ENCODE peak calls at places on chromosomes 13 and 19, in five cellular contexts. One of them, this sample, is unnamed.

GRCh38 chr19:11269408-11269807 is 7.1 kb upstream of the DOCK6 start:
- DNase-seq in GM20000: no peak
- DNase-seq in mesothelial cell of epicardium: no peak
- DNase-seq in dorsolateral prefrontal cortex: no peak
- DNase-seq in choroid plexus epithelial cell: peak
- DNase-seq in this sample: peak

GRCh38 chr13:43005460-43006236 is 13.6 kb upstream of the EPSTI1 start:
- DNase-seq in GM20000: no peak
- DNase-seq in choroid plexus epithelial cell: peak
- DNase-seq in dorsolateral prefrontal cortex: no peak
- DNase-seq in mesothelial cell of epicardium: no peak
- DNase-seq in this sample: peak

GRCh38 chr19:4455742-4456565 is 1.6 kb downstream of the UBXN6 start:
- DNase-seq in dorsolateral prefrontal cortex: no peak
- DNase-seq in choroid plexus epithelial cell: peak
- DNase-seq in GM20000: no peak
- DNase-seq in mesothelial cell of epicardium: no peak
- DNase-seq in this sample: peak

GRCh38 chr19:3364501-3364858 is 1.9 kb upstream of the NFIC start:
- DNase-seq in GM20000: no peak
- DNase-seq in mesothelial cell of epicardium: no peak
- DNase-seq in dorsolateral prefrontal cortex: no peak
- DNase-seq in choroid plexus epithelial cell: no peak
- DNase-seq in this sample: no peak

GRCh38 chr13:110853235-110853721 is 61.6 kb downstream of the ANKRD10 start:
- DNase-seq in mesothelial cell of epicardium: no peak
- DNase-seq in GM20000: no peak
- DNase-seq in choroid plexus epithelial cell: peak
- DNase-seq in dorsolateral prefrontal cortex: no peak
- DNase-seq in this sample: no peak

GRCh38 chr13:74825170-74825948 is 656.6 kb downstream of the TBC1D4 start:
- DNase-seq in GM20000: no peak
- DNase-seq in dorsolateral prefrontal cortex: no peak
- DNase-seq in choroid plexus epithelial cell: peak
- DNase-seq in mesothelial cell of epicardium: no peak
- DNase-seq in this sample: peak

GRCh38 chr13:79282976-79283375 is 123.1 kb downstream of the RBM26 start:
- DNase-seq in choroid plexus epithelial cell: peak
- DNase-seq in mesothelial cell of epicardium: no peak
- DNase-seq in GM20000: no peak
- DNase-seq in dorsolateral prefrontal cortex: no peak
- DNase-seq in this sample: no peak

GRCh38 chr19:33063356-33064116 is 1.2 kb downstream of the RHPN2 start:
- DNase-seq in choroid plexus epithelial cell: no peak
- DNase-seq in dorsolateral prefrontal cortex: no peak
- DNase-seq in GM20000: peak
- DNase-seq in mesothelial cell of epicardium: no peak
- DNase-seq in this sample: peak

GRCh38 chr19:56092685-56093631 is 28.1 kb downstream of the ZNF787 start:
- DNase-seq in mesothelial cell of epicardium: no peak
- DNase-seq in GM20000: no peak
- DNase-seq in choroid plexus epithelial cell: no peak
- DNase-seq in dorsolateral prefrontal cortex: no peak
- DNase-seq in this sample: no peak

GRCh38 chr13:102440259-102440936 is 38.5 kb upstream of the FGF14 start:
- DNase-seq in GM20000: peak
- DNase-seq in mesothelial cell of epicardium: no peak
- DNase-seq in choroid plexus epithelial cell: peak
- DNase-seq in dorsolateral prefrontal cortex: no peak
- DNase-seq in this sample: no peak

GRCh38 chr13:51978836-51979556 is 32.3 kb downstream of the ATP7B start:
- DNase-seq in dorsolateral prefrontal cortex: no peak
- DNase-seq in choroid plexus epithelial cell: peak
- DNase-seq in GM20000: no peak
- DNase-seq in mesothelial cell of epicardium: no peak
- DNase-seq in this sample: no peak

GRCh38 chr13:101397742-101398141 is 18.6 kb downstream of the NALCN start:
- DNase-seq in choroid plexus epithelial cell: peak
- DNase-seq in GM20000: no peak
- DNase-seq in mesothelial cell of epicardium: no peak
- DNase-seq in dorsolateral prefrontal cortex: no peak
- DNase-seq in this sample: peak

GRCh38 chr13:84980571-84980970 is 818.6 kb downstream of the SLITRK6 start:
- DNase-seq in GM20000: no peak
- DNase-seq in mesothelial cell of epicardium: no peak
- DNase-seq in choroid plexus epithelial cell: no peak
- DNase-seq in dorsolateral prefrontal cortex: no peak
- DNase-seq in this sample: no peak

GRCh38 chr13:39107484-39108040 is 69.3 kb downstream of the NHLRC3 start:
- DNase-seq in choroid plexus epithelial cell: no peak
- DNase-seq in dorsolateral prefrontal cortex: no peak
- DNase-seq in GM20000: no peak
- DNase-seq in mesothelial cell of epicardium: no peak
- DNase-seq in this sample: no peak

GRCh38 chr19:31988256-31988655 is 357.2 kb upstream of the ZNF507 start:
- DNase-seq in mesothelial cell of epicardium: no peak
- DNase-seq in GM20000: no peak
- DNase-seq in dorsolateral prefrontal cortex: no peak
- DNase-seq in choroid plexus epithelial cell: no peak
- DNase-seq in this sample: no peak

GRCh38 chr13:36998624-36999041 is 507 bp downstream of the ALG5 start:
- DNase-seq in dorsolateral prefrontal cortex: peak
- DNase-seq in choroid plexus epithelial cell: no peak
- DNase-seq in mesothelial cell of epicardium: no peak
- DNase-seq in GM20000: peak
- DNase-seq in this sample: no peak

GRCh38 chr19:3659746-3660112 is 33.1 kb upstream of the CACTIN start:
- DNase-seq in GM20000: no peak
- DNase-seq in mesothelial cell of epicardium: no peak
- DNase-seq in choroid plexus epithelial cell: no peak
- DNase-seq in dorsolateral prefrontal cortex: no peak
- DNase-seq in this sample: no peak

GRCh38 chr13:30849611-30850010 is 56.5 kb upstream of the MEDAG start:
- DNase-seq in dorsolateral prefrontal cortex: no peak
- DNase-seq in choroid plexus epithelial cell: no peak
- DNase-seq in mesothelial cell of epicardium: no peak
- DNase-seq in GM20000: no peak
- DNase-seq in this sample: no peak

GRCh38 chr13:112509190-112509589 is 78.8 kb downstream of the TUBGCP3 start:
- DNase-seq in choroid plexus epithelial cell: no peak
- DNase-seq in GM20000: no peak
- DNase-seq in dorsolateral prefrontal cortex: no peak
- DNase-seq in mesothelial cell of epicardium: no peak
- DNase-seq in this sample: no peak

GRCh38 chr13:112513761-112514160 is 74.2 kb downstream of the TUBGCP3 start:
- DNase-seq in choroid plexus epithelial cell: no peak
- DNase-seq in dorsolateral prefrontal cortex: no peak
- DNase-seq in mesothelial cell of epicardium: no peak
- DNase-seq in GM20000: no peak
- DNase-seq in this sample: no peak

GRCh38 chr13:112510987-112511715 is 76.8 kb downstream of the TUBGCP3 start:
- DNase-seq in choroid plexus epithelial cell: peak
- DNase-seq in mesothelial cell of epicardium: no peak
- DNase-seq in dorsolateral prefrontal cortex: no peak
- DNase-seq in GM20000: no peak
- DNase-seq in this sample: no peak

GRCh38 chr13:112506046-112506445 is 81.9 kb downstream of the TUBGCP3 start:
- DNase-seq in choroid plexus epithelial cell: no peak
- DNase-seq in mesothelial cell of epicardium: no peak
- DNase-seq in GM20000: no peak
- DNase-seq in dorsolateral prefrontal cortex: no peak
- DNase-seq in this sample: no peak

GRCh38 chr13:112510002-112510780 is 77.8 kb downstream of the TUBGCP3 start:
- DNase-seq in GM20000: peak
- DNase-seq in dorsolateral prefrontal cortex: peak
- DNase-seq in choroid plexus epithelial cell: peak
- DNase-seq in mesothelial cell of epicardium: no peak
- DNase-seq in this sample: peak
- TF ChIP-seq CTCF in GM20000: peak
- TF ChIP-seq CTCF in dorsolateral prefrontal cortex: peak
- TF ChIP-seq CTCF in choroid plexus epithelial cell: peak
- TF ChIP-seq CTCF in mesothelial cell of epicardium: peak
- TF ChIP-seq CTCF in this sample: peak

DNA sequence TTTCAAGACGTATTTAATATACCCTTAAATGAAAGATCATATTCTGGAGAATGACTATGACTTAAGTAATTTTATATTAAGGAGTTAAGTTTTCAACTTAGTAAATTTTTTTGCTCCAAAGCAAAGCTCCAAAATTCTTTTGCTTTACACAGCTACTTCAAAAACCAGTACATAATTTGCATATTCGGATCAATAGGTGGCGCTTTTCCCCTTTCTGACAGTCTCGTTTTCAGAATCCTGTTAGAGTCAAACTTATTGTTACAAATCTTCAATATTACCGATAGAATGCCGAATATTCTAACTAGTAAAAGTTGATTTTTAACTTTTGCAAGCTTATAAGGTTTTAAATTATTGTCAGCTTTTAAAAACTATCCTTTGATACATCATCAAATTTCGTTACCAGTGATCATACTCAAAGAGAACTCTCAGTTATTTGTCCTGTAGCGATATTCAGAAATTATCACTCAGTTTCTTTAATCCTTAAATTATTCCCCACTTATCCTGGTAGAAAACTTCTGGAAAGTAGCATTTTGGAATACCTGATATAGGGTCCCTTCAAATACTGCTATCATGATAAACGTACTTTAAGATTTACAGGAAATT is 852.7 kb upstream of the KLHL1 start:
- DNase-seq in choroid plexus epithelial cell: peak
- DNase-seq in mesothelial cell of epicardium: no peak
- DNase-seq in GM20000: peak
- DNase-seq in dorsolateral prefrontal cortex: no peak
- DNase-seq in this sample: peak
- TF ChIP-seq CTCF in choroid plexus epithelial cell: peak
- TF ChIP-seq CTCF in mesothelial cell of epicardium: peak
- TF ChIP-seq CTCF in GM20000: peak
- TF ChIP-seq CTCF in dorsolateral prefrontal cortex: peak
- TF ChIP-seq CTCF in this sample: peak

DNA sequence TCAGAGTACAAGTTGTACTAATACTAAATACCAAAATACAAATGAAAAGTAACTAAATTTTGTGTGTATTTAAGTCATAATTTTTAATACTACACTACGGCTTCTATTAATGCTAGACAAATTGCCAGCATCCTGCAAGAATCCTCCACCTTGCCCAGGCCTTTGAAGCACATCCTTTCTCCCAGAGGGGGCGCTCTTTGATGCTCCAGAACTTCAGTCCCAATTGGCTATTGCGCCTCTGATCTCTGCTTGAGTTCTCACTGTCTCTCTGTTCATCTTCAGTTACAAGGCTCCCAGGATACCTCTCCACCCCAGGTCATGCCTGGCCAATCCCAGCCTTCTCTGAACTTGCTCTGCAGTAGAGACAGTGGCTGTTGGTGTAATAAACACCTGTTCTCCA is 141.0 kb downstream of the DCLK1 start:
- DNase-seq in choroid plexus epithelial cell: no peak
- DNase-seq in GM20000: no peak
- DNase-seq in mesothelial cell of epicardium: no peak
- DNase-seq in dorsolateral prefrontal cortex: no peak
- DNase-seq in this sample: no peak
- TF ChIP-seq CTCF in choroid plexus epithelial cell: peak
- TF ChIP-seq CTCF in GM20000: no peak
- TF ChIP-seq CTCF in mesothelial cell of epicardium: no peak
- TF ChIP-seq CTCF in dorsolateral prefrontal cortex: no peak
- TF ChIP-seq CTCF in this sample: no peak

GRCh38 chr19:6660930-6661329 is 9.0 kb downstream of the TNFSF14 start:
- DNase-seq in dorsolateral prefrontal cortex: no peak
- DNase-seq in mesothelial cell of epicardium: no peak
- DNase-seq in choroid plexus epithelial cell: no peak
- DNase-seq in GM20000: no peak
- DNase-seq in this sample: no peak
- TF ChIP-seq CTCF in dorsolateral prefrontal cortex: no peak
- TF ChIP-seq CTCF in mesothelial cell of epicardium: no peak
- TF ChIP-seq CTCF in choroid plexus epithelial cell: no peak
- TF ChIP-seq CTCF in GM20000: no peak
- TF ChIP-seq CTCF in this sample: no peak

DNA sequence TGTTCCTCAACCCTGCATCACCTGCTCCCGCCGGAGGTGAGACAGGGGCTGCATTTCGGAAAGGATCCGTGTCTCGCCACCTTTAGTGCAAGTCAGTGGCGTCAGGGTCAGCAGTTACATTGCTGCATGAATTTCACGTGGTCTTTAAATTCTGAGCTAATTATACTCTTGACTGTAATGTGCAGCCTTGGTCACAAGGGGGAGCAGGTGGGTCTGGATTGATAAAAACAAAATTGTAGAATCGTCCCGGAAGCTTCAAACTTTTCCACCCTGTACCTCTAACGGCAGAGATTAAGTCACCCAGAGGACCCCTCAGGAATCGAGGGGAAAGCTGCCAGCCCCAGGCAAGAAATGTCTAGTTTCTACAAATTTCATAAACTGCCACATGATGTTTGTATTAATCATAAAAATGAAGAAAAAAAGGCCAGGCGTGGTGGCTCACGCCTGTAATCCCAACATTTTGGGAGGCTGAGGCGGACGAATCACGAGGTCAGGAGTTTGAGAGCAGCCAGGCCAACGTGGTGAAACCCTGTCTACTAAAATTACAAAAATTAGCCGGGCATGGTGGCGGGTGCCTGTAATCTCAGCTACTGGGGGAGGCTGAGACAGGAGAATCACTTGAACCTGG is 20.2 kb downstream of the BBC3 start:
- DNase-seq in GM20000: peak
- DNase-seq in mesothelial cell of epicardium: no peak
- DNase-seq in choroid plexus epithelial cell: peak
- DNase-seq in dorsolateral prefrontal cortex: peak
- DNase-seq in this sample: peak
- TF ChIP-seq CTCF in GM20000: peak
- TF ChIP-seq CTCF in mesothelial cell of epicardium: peak
- TF ChIP-seq CTCF in choroid plexus epithelial cell: peak
- TF ChIP-seq CTCF in dorsolateral prefrontal cortex: peak
- TF ChIP-seq CTCF in this sample: peak